ENCODE peak calls at places on chromosomes 11 and 22, in eight cellular contexts. P is Ammon's horn; I is GM12891; K is upper lobe of right lung; Q is stimulated activated CD8-positive, alpha-beta memory T cell treated with anti-CD3 and anti-CD28 coated beads, Interleukin-15, amount 100 ng/mL, for 4 hours; H is Kasumi-1; U is NCI-H1105 treated with DMSO at 0.1 percent for 48 hours; A is endothelial cell. C is an unnamed sample.

GRCh38 chr11:30128269-30128932 is 102.4 kb upstream of the FSHB start:
- DNase-seq in P (peak; percentile 43), I (no peak), K (no peak), Q (no peak), H (peak; percentile 57), U (peak; percentile 27), A (no peak), C (peak; percentile 10)

GRCh38 chr11:83238111-83238510 is 44.6 kb downstream of the ANKRD42 start:
- DNase-seq in P (no peak), I (no peak), K (no peak), Q (no peak), H (no peak), U (no peak), A (no peak), C (no peak)

GRCh38 chr11:8056810-8057463 is 24.1 kb upstream of the TUB start:
- DNase-seq in P (no peak), I (no peak), K (no peak), Q (no peak), H (no peak), U (no peak), A (no peak), C (no peak)

GRCh38 chr22:26584010-26584409 is 5.9 kb downstream of the TPST2 start:
- DNase-seq in P (no peak), I (no peak), K (no peak), Q (no peak), H (no peak), U (no peak), A (no peak), C (no peak)

GRCh38 chr11:87187930-87188329 is 150.2 kb downstream of the TMEM135 start:
- DNase-seq in P (peak; percentile 8), I (no peak), K (no peak), Q (no peak), H (no peak), U (no peak), A (no peak), C (no peak)

GRCh38 chr22:37581534-37581933 is 1.6 kb upstream of the LGALS2 start:
- DNase-seq in P (peak; percentile 71), I (no peak), K (no peak), Q (no peak), H (no peak), U (no peak), A (no peak), C (no peak)

GRCh38 chr11:122343247-122343646 is 227.2 kb upstream of the BLID start:
- DNase-seq in P (no peak), I (no peak), K (no peak), Q (no peak), H (no peak), U (no peak), A (no peak), C (no peak)

GRCh38 chr22:37242395-37242918 is 1.6 kb downstream of the RAC2 start:
- DNase-seq in P (peak; percentile 40), I (peak; percentile 80), K (peak; percentile 85), Q (peak; percentile 90), H (peak; percentile 99), U (no peak), A (no peak), C (no peak)

GRCh38 chr11:67289651-67290479 is 762 bp downstream of the ANKRD13D start:
- DNase-seq in P (no peak), I (no peak), K (no peak), Q (no peak), H (no peak), U (no peak), A (no peak), C (no peak)

GRCh38 chr11:9210224-9210921 is 54.8 kb downstream of the DENND5A start:
- DNase-seq in P (no peak), I (no peak), K (no peak), Q (no peak), H (no peak), U (no peak), A (no peak), C (no peak)

GRCh38 chr11:121463689-121464335 is 11.0 kb upstream of the SORL1-AS1 start:
- DNase-seq in P (no peak), I (no peak), K (no peak), Q (no peak), H (no peak), U (no peak), A (no peak), C (no peak)

GRCh38 chr22:32204211-32204855 is 540 bp downstream of the RFPL2 start:
- DNase-seq in P (no peak), I (no peak), K (no peak), Q (no peak), H (no peak), U (peak; percentile 81), A (no peak), C (no peak)

GRCh38 chr11:120139316-120140069 is 1.6 kb upstream of the TRIM29 start:
- DNase-seq in P (no peak), I (peak; percentile 2), K (no peak), Q (no peak), H (no peak), U (no peak), A (no peak), C (no peak)

GRCh38 chr11:19281041-19281440 is 40.3 kb upstream of the E2F8 start:
- DNase-seq in P (no peak), I (no peak), K (no peak), Q (no peak), H (no peak), U (peak; percentile 74), A (no peak), C (no peak)

GRCh38 chr11:67489860-67490726 is 7.3 kb downstream of the AIP start:
- DNase-seq in P (no peak), I (no peak), K (no peak), Q (no peak), H (no peak), U (no peak), A (no peak), C (no peak)

GRCh38 chr22:41308544-41308947 is 7.2 kb downstream of the ZC3H7B start:
- DNase-seq in P (no peak), I (no peak), K (no peak), Q (no peak), H (peak; percentile 14), U (no peak), A (no peak), C (no peak)

GRCh38 chr22:23214398-23214797 is 34.1 kb downstream of the BCR start:
- DNase-seq in P (no peak), I (no peak), K (no peak), Q (no peak), H (no peak), U (no peak), A (no peak), C (no peak)

GRCh38 chr11:443542-444199 is 1.9 kb upstream of the ANO9 start:
- DNase-seq in P (no peak), I (no peak), K (no peak), Q (no peak), H (no peak), U (no peak), A (no peak), C (no peak)

GRCh38 chr11:73203790-73204189 is 14.3 kb upstream of the P2RY2 start:
- DNase-seq in P (no peak), I (no peak), K (peak; percentile 43), Q (no peak), H (no peak), U (no peak), A (no peak), C (no peak)

GRCh38 chr22:39743955-39744752 is 149.4 kb downstream of the ENTHD1 start:
- DNase-seq in P (no peak), I (no peak), K (no peak), Q (no peak), H (no peak), U (no peak), A (no peak), C (no peak)

GRCh38 chr11:43214471-43214870 is 97.3 kb upstream of the API5 start:
- DNase-seq in P (no peak), I (no peak), K (no peak), Q (no peak), H (no peak), U (no peak), A (no peak), C (no peak)

GRCh38 chr22:48182036-48182435 is 1419.6 kb downstream of the TBC1D22A start:
- DNase-seq in P (no peak), I (no peak), K (no peak), Q (no peak), H (no peak), U (no peak), A (no peak), C (no peak)

GRCh38 chr11:60957188-60957587 is 5.2 kb upstream of the SLC15A3 start:
- DNase-seq in P (no peak), I (no peak), K (no peak), Q (no peak), H (no peak), U (no peak), A (no peak), C (no peak)

GRCh38 chr11:35585411-35585810 is 32.8 kb upstream of the FJX1 start:
- DNase-seq in P (no peak), I (no peak), K (no peak), Q (no peak), H (no peak), U (no peak), A (no peak), C (no peak)

GRCh38 chr11:5932671-5933070 is 9.4 kb upstream of the OR56A3 start:
- DNase-seq in P (no peak), I (no peak), K (no peak), Q (no peak), H (no peak), U (no peak), A (no peak), C (no peak)

GRCh38 chr11:68328374-68329091 is 16.1 kb downstream of the LRP5 start:
- DNase-seq in P (peak; percentile 82), I (no peak), K (no peak), Q (no peak), H (peak; percentile 77), U (no peak), A (peak; percentile 72), C (no peak)

GRCh38 chr11:118086913-118087768 is at the start of gene SMIM35:
- DNase-seq in P (peak; percentile 51), I (no peak), K (no peak), Q (no peak), H (no peak), U (peak; percentile 71), A (no peak), C (no peak)

GRCh38 chr11:24739637-24740036 is 242.8 kb downstream of the LUZP2 start:
- DNase-seq in P (no peak), I (no peak), K (no peak), Q (no peak), H (no peak), U (no peak), A (no peak), C (no peak)

GRCh38 chr11:75533843-75534242 is 8.1 kb upstream of the GDPD5 start:
- DNase-seq in P (no peak), I (no peak), K (no peak), Q (no peak), H (no peak), U (no peak), A (no peak), C (no peak)

GRCh38 chr11:16001899-16002426 is 354.4 kb downstream of the SOX6 start:
- DNase-seq in P (no peak), I (no peak), K (peak; percentile 48), Q (no peak), H (no peak), U (peak; percentile 98), A (no peak), C (no peak)

GRCh38 chr11:120778692-120779490 is 245.0 kb upstream of the TBCEL start:
- DNase-seq in P (no peak), I (no peak), K (no peak), Q (no peak), H (no peak), U (peak; percentile 20), A (no peak), C (no peak)